ENCODE peak calls at places on chromosomes 12 and 14, in nine cellular contexts. One of them, this sample, is unnamed.

GRCh38 chr14:100733152-100733850 is 6.6 kb downstream of the DLK1 start:
- DNase-seq in brain microvascular endothelial cell: no peak
- DNase-seq in stomach: no peak
- DNase-seq in epithelial cell of esophagus: no peak
- DNase-seq in H9: no peak
- DNase-seq in GM20000: no peak
- DNase-seq in adrenal gland: peak; percentile 1
- DNase-seq in heart right ventricle: no peak
- DNase-seq in AG09309: no peak
- DNase-seq in this sample: peak; percentile 27

GRCh38 chr12:48454675-48455074 is 17.7 kb upstream of the ANP32D start:
- DNase-seq in brain microvascular endothelial cell: peak; percentile 8
- DNase-seq in stomach: no peak
- DNase-seq in epithelial cell of esophagus: peak; percentile 62
- DNase-seq in H9: no peak
- DNase-seq in GM20000: no peak
- DNase-seq in adrenal gland: no peak
- DNase-seq in heart right ventricle: no peak
- DNase-seq in AG09309: peak; percentile 14
- DNase-seq in this sample: no peak

GRCh38 chr12:87155616-87156015 is 873.6 kb downstream of the C12orf50 start:
- DNase-seq in brain microvascular endothelial cell: peak; percentile 9
- DNase-seq in stomach: no peak
- DNase-seq in epithelial cell of esophagus: peak; percentile 58
- DNase-seq in H9: no peak
- DNase-seq in GM20000: no peak
- DNase-seq in adrenal gland: no peak
- DNase-seq in heart right ventricle: no peak
- DNase-seq in AG09309: peak; percentile 17
- DNase-seq in this sample: no peak

GRCh38 chr12:116384629-116385485 is 107.4 kb upstream of the MED13L start:
- DNase-seq in brain microvascular endothelial cell: peak; percentile 45
- DNase-seq in stomach: no peak
- DNase-seq in epithelial cell of esophagus: peak; percentile 53
- DNase-seq in H9: peak; percentile 79
- DNase-seq in GM20000: peak; percentile 71
- DNase-seq in adrenal gland: no peak
- DNase-seq in heart right ventricle: no peak
- DNase-seq in AG09309: no peak
- DNase-seq in this sample: no peak

GRCh38 chr12:109302770-109303169 is 6.3 kb downstream of the FOXN4 start:
- DNase-seq in brain microvascular endothelial cell: no peak
- DNase-seq in stomach: no peak
- DNase-seq in epithelial cell of esophagus: no peak
- DNase-seq in H9: no peak
- DNase-seq in GM20000: no peak
- DNase-seq in adrenal gland: no peak
- DNase-seq in heart right ventricle: no peak
- DNase-seq in AG09309: no peak
- DNase-seq in this sample: no peak

GRCh38 chr14:76644875-76645518 is 116.3 kb upstream of the VASH1 start:
- DNase-seq in brain microvascular endothelial cell: peak; percentile 18
- DNase-seq in stomach: no peak
- DNase-seq in epithelial cell of esophagus: peak; percentile 51
- DNase-seq in H9: peak; percentile 71
- DNase-seq in GM20000: peak; percentile 54
- DNase-seq in adrenal gland: peak; percentile 19
- DNase-seq in heart right ventricle: no peak
- DNase-seq in AG09309: no peak
- DNase-seq in this sample: peak; percentile 30

GRCh38 chr14:96717116-96717515 is 80.1 kb upstream of the VRK1 start:
- DNase-seq in brain microvascular endothelial cell: no peak
- DNase-seq in stomach: no peak
- DNase-seq in epithelial cell of esophagus: no peak
- DNase-seq in H9: no peak
- DNase-seq in GM20000: no peak
- DNase-seq in adrenal gland: no peak
- DNase-seq in heart right ventricle: no peak
- DNase-seq in AG09309: no peak
- DNase-seq in this sample: no peak

GRCh38 chr14:78902010-78902623 is 731.9 kb downstream of the NRXN3 start:
- DNase-seq in brain microvascular endothelial cell: peak; percentile 48
- DNase-seq in stomach: peak; percentile 31
- DNase-seq in epithelial cell of esophagus: peak; percentile 56
- DNase-seq in H9: peak; percentile 50
- DNase-seq in GM20000: peak; percentile 3
- DNase-seq in adrenal gland: peak; percentile 44
- DNase-seq in heart right ventricle: peak; percentile 8
- DNase-seq in AG09309: peak; percentile 10
- DNase-seq in this sample: peak; percentile 33

GRCh38 chr14:51283402-51283825 is 43.4 kb downstream of the TMX1 start:
- DNase-seq in brain microvascular endothelial cell: peak; percentile 73
- DNase-seq in stomach: no peak
- DNase-seq in epithelial cell of esophagus: peak; percentile 90
- DNase-seq in H9: no peak
- DNase-seq in GM20000: peak; percentile 45
- DNase-seq in adrenal gland: no peak
- DNase-seq in heart right ventricle: peak; percentile 36
- DNase-seq in AG09309: peak; percentile 84
- DNase-seq in this sample: no peak

GRCh38 chr12:69648476-69648875 is 37.8 kb upstream of the LRRC10 start:
- DNase-seq in brain microvascular endothelial cell: peak; percentile 87
- DNase-seq in stomach: no peak
- DNase-seq in epithelial cell of esophagus: peak; percentile 97
- DNase-seq in H9: no peak
- DNase-seq in GM20000: no peak
- DNase-seq in adrenal gland: no peak
- DNase-seq in heart right ventricle: no peak
- DNase-seq in AG09309: peak; percentile 88
- DNase-seq in this sample: no peak

GRCh38 chr12:578743-579449 is 84.3 kb downstream of the NINJ2 start:
- DNase-seq in brain microvascular endothelial cell: no peak
- DNase-seq in stomach: no peak
- DNase-seq in epithelial cell of esophagus: peak; percentile 56
- DNase-seq in H9: no peak
- DNase-seq in GM20000: no peak
- DNase-seq in adrenal gland: no peak
- DNase-seq in heart right ventricle: peak; percentile 3
- DNase-seq in AG09309: no peak
- DNase-seq in this sample: no peak

GRCh38 chr14:72559669-72560068 is 334.2 kb downstream of the DPF3 start:
- DNase-seq in brain microvascular endothelial cell: no peak
- DNase-seq in stomach: no peak
- DNase-seq in epithelial cell of esophagus: peak; percentile 18
- DNase-seq in H9: no peak
- DNase-seq in GM20000: no peak
- DNase-seq in adrenal gland: no peak
- DNase-seq in heart right ventricle: no peak
- DNase-seq in AG09309: no peak
- DNase-seq in this sample: no peak

GRCh38 chr12:82880442-82880901 is 193.8 kb downstream of the TMTC2 start:
- DNase-seq in brain microvascular endothelial cell: no peak
- DNase-seq in stomach: no peak
- DNase-seq in epithelial cell of esophagus: no peak
- DNase-seq in H9: no peak
- DNase-seq in GM20000: no peak
- DNase-seq in adrenal gland: no peak
- DNase-seq in heart right ventricle: no peak
- DNase-seq in AG09309: no peak
- DNase-seq in this sample: no peak

GRCh38 chr14:95918466-95918865 is 41.8 kb downstream of the TUNAR start:
- DNase-seq in brain microvascular endothelial cell: no peak
- DNase-seq in stomach: no peak
- DNase-seq in epithelial cell of esophagus: no peak
- DNase-seq in H9: no peak
- DNase-seq in GM20000: no peak
- DNase-seq in adrenal gland: no peak
- DNase-seq in heart right ventricle: no peak
- DNase-seq in AG09309: no peak
- DNase-seq in this sample: no peak

GRCh38 chr12:78121969-78122610 is 291.4 kb downstream of the NAV3 start:
- DNase-seq in brain microvascular endothelial cell: peak; percentile 40
- DNase-seq in stomach: no peak
- DNase-seq in epithelial cell of esophagus: no peak
- DNase-seq in H9: no peak
- DNase-seq in GM20000: no peak
- DNase-seq in adrenal gland: no peak
- DNase-seq in heart right ventricle: no peak
- DNase-seq in AG09309: no peak
- DNase-seq in this sample: no peak

GRCh38 chr12:97968641-97969171 is 506.1 kb downstream of the RMST start:
- DNase-seq in brain microvascular endothelial cell: no peak
- DNase-seq in stomach: no peak
- DNase-seq in epithelial cell of esophagus: no peak
- DNase-seq in H9: no peak
- DNase-seq in GM20000: no peak
- DNase-seq in adrenal gland: no peak
- DNase-seq in heart right ventricle: no peak
- DNase-seq in AG09309: no peak
- DNase-seq in this sample: no peak

GRCh38 chr14:49754570-49755097 is 13.3 kb upstream of the KLHDC2 start:
- DNase-seq in brain microvascular endothelial cell: no peak
- DNase-seq in stomach: no peak
- DNase-seq in epithelial cell of esophagus: peak; percentile 78
- DNase-seq in H9: no peak
- DNase-seq in GM20000: no peak
- DNase-seq in adrenal gland: no peak
- DNase-seq in heart right ventricle: no peak
- DNase-seq in AG09309: no peak
- DNase-seq in this sample: no peak

GRCh38 chr14:44347316-44347715 is 159.8 kb downstream of the FSCB start:
- DNase-seq in brain microvascular endothelial cell: no peak
- DNase-seq in stomach: no peak
- DNase-seq in epithelial cell of esophagus: no peak
- DNase-seq in H9: no peak
- DNase-seq in GM20000: no peak
- DNase-seq in adrenal gland: no peak
- DNase-seq in heart right ventricle: no peak
- DNase-seq in AG09309: no peak
- DNase-seq in this sample: no peak

DNA sequence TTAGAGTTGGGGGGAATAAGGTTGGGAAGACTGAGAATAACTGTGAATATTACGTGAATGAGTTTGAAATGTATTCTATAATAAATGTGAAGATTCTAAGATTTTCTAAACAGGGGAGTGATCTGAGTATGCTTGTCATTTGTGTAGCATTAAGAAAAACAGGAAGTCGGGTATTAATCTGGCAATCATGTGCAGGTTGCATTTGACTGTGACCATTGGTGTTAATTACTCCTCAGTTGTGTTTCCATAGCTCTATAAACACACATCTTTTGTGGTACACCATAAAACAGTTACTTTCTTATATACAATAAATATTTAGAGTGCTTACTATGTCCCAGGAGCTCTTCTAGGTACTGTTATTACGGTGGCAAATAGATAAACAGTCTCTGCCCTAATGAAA is 434.4 kb upstream of the PDE3A start:
- DNase-seq in brain microvascular endothelial cell: no peak
- DNase-seq in stomach: no peak
- DNase-seq in epithelial cell of esophagus: no peak
- DNase-seq in H9: no peak
- DNase-seq in GM20000: no peak
- DNase-seq in adrenal gland: no peak
- DNase-seq in heart right ventricle: no peak
- DNase-seq in AG09309: no peak
- DNase-seq in this sample: no peak
- TF ChIP-seq CTCF in brain microvascular endothelial cell: no peak
- TF ChIP-seq CTCF in stomach: no peak
- TF ChIP-seq CTCF in epithelial cell of esophagus: no peak
- TF ChIP-seq CTCF in H9: no peak
- TF ChIP-seq CTCF in GM20000: no peak
- TF ChIP-seq CTCF in adrenal gland: no peak
- TF ChIP-seq CTCF in heart right ventricle: no peak
- TF ChIP-seq CTCF in AG09309: no peak
- TF ChIP-seq CTCF in this sample: no peak

DNA sequence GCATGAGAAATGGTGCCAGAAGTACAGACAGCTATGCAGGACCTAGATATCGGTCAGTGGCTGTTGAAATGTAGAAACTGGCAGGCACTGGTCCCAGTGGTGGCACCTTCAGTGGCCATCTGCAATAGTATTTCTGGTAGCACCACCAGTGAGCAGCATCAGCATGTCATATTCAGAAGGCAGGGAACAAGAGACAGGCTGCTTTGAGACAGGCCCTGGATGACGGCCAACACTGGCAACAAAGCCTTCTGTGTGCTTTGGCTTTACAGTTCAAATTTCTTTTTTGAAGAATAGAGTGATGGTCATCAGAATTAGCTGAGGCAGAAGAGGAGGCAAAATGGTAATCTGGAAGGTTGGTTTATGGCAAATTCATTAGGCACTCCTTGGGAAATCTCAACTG is 273.4 kb upstream of the SLC16A7 start:
- DNase-seq in brain microvascular endothelial cell: no peak
- DNase-seq in stomach: peak; percentile 70
- DNase-seq in epithelial cell of esophagus: no peak
- DNase-seq in H9: peak; percentile 57
- DNase-seq in GM20000: no peak
- DNase-seq in adrenal gland: no peak
- DNase-seq in heart right ventricle: no peak
- DNase-seq in AG09309: no peak
- DNase-seq in this sample: peak; percentile 33
- TF ChIP-seq CTCF in brain microvascular endothelial cell: no peak
- TF ChIP-seq CTCF in stomach: no peak
- TF ChIP-seq CTCF in epithelial cell of esophagus: no peak
- TF ChIP-seq CTCF in H9: no peak
- TF ChIP-seq CTCF in GM20000: no peak
- TF ChIP-seq CTCF in adrenal gland: no peak
- TF ChIP-seq CTCF in heart right ventricle: no peak
- TF ChIP-seq CTCF in AG09309: no peak
- TF ChIP-seq CTCF in this sample: no peak

GRCh38 chr12:71685961-71686657 is at the start of gene TMEM19:
- DNase-seq in brain microvascular endothelial cell: peak; percentile 85
- DNase-seq in stomach: peak; percentile 93
- DNase-seq in epithelial cell of esophagus: peak; percentile 93
- DNase-seq in H9: peak; percentile 91
- DNase-seq in GM20000: peak; percentile 88
- DNase-seq in adrenal gland: peak; percentile 94
- DNase-seq in heart right ventricle: peak; percentile 90
- DNase-seq in AG09309: no peak
- DNase-seq in this sample: peak; percentile 92
- TF ChIP-seq CTCF in brain microvascular endothelial cell: peak; percentile 23
- TF ChIP-seq CTCF in stomach: no peak
- TF ChIP-seq CTCF in epithelial cell of esophagus: peak; percentile 27
- TF ChIP-seq CTCF in H9: no peak
- TF ChIP-seq CTCF in GM20000: peak; percentile 39
- TF ChIP-seq CTCF in adrenal gland: no peak
- TF ChIP-seq CTCF in heart right ventricle: no peak
- TF ChIP-seq CTCF in AG09309: peak; percentile 24
- TF ChIP-seq CTCF in this sample: peak; percentile 23

DNA sequence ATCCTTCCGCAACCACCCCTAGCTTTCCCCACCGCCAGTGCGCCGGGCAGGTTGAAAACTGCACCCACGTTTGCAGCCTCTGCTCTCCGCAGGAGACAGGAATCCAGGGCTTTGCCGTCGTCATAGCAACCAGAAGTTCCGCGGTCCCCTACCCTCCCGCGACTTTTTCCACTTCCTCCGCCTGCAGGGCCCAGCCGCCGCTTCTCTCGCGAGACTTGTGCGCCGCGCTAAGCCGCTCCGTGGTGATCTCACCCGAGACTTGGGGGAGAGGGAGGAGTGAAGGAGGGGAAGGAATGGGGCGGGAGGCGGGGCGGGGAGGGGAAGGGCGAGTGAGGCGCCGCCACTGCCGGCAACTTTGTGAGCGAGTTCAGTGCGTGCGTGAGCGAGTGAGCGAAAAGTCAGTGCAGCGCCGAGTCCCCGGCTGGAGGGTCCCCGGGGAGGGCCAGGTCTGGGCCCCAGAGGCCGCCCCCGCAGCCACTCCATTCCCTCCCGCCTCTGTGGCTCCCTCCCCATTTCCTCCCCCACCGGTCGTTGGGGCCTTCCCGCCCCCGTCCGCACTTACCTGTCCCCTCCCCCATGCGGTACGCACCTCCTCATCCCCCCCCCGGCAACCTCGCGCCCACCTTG is 413.0 kb downstream of the PCNX1 start:
- DNase-seq in brain microvascular endothelial cell: peak; percentile 97
- DNase-seq in stomach: peak; percentile 97
- DNase-seq in epithelial cell of esophagus: peak; percentile 98
- DNase-seq in H9: peak; percentile 99
- DNase-seq in GM20000: peak; percentile 96
- DNase-seq in adrenal gland: peak; percentile 98
- DNase-seq in heart right ventricle: peak; percentile 99
- DNase-seq in AG09309: peak; percentile 95
- DNase-seq in this sample: peak; percentile 99
- TF ChIP-seq CTCF in brain microvascular endothelial cell: no peak
- TF ChIP-seq CTCF in stomach: no peak
- TF ChIP-seq CTCF in epithelial cell of esophagus: no peak
- TF ChIP-seq CTCF in H9: no peak
- TF ChIP-seq CTCF in GM20000: no peak
- TF ChIP-seq CTCF in adrenal gland: peak; percentile 29
- TF ChIP-seq CTCF in heart right ventricle: no peak
- TF ChIP-seq CTCF in AG09309: no peak
- TF ChIP-seq CTCF in this sample: no peak

This sample was measured in thyroid gland.